ENCODE peak calls at places on chromosome 13, in seven cellular contexts. One of them, this sample, is unnamed. For H3K9me3, the result is how much of the 10 kb centered on the place peaks cover.

GRCh38 chr13:46385946-46386345 is 1.1 kb downstream of the RUBCNL start:
- DNase-seq in heart right ventricle: no peak
- DNase-seq in cardiac muscle cell: no peak
- DNase-seq in iPS DF 6.9: no peak
- DNase-seq in aorta: no peak
- DNase-seq in PC-3: no peak
- DNase-seq in astrocyte: no peak
- DNase-seq in this sample: no peak

GRCh38 chr13:41649659-41650058 is 192.3 kb downstream of the RGCC start:
- DNase-seq in heart right ventricle: no peak
- DNase-seq in cardiac muscle cell: peak
- DNase-seq in iPS DF 6.9: no peak
- DNase-seq in aorta: no peak
- DNase-seq in PC-3: peak
- DNase-seq in astrocyte: no peak
- DNase-seq in this sample: no peak

GRCh38 chr13:39273953-39274352 is 235.7 kb downstream of the NHLRC3 start:
- DNase-seq in heart right ventricle: no peak
- DNase-seq in cardiac muscle cell: peak
- DNase-seq in iPS DF 6.9: peak
- DNase-seq in aorta: no peak
- DNase-seq in PC-3: peak
- DNase-seq in astrocyte: no peak
- DNase-seq in this sample: no peak

GRCh38 chr13:22703601-22704209 is 477.1 kb upstream of the SGCG start:
- DNase-seq in heart right ventricle: no peak
- DNase-seq in cardiac muscle cell: no peak
- DNase-seq in iPS DF 6.9: no peak
- DNase-seq in aorta: no peak
- DNase-seq in PC-3: peak
- DNase-seq in astrocyte: no peak
- DNase-seq in this sample: no peak

GRCh38 chr13:49791753-49792549 is 531 bp downstream of the KPNA3 start:
- DNase-seq in heart right ventricle: peak
- DNase-seq in cardiac muscle cell: peak
- DNase-seq in iPS DF 6.9: no peak
- DNase-seq in aorta: peak
- DNase-seq in PC-3: peak
- DNase-seq in astrocyte: peak
- DNase-seq in this sample: peak

GRCh38 chr13:73876323-73876722 is 257.9 kb downstream of the KLF12 start:
- DNase-seq in heart right ventricle: no peak
- DNase-seq in cardiac muscle cell: no peak
- DNase-seq in iPS DF 6.9: no peak
- DNase-seq in aorta: no peak
- DNase-seq in PC-3: no peak
- DNase-seq in astrocyte: peak
- DNase-seq in this sample: no peak

GRCh38 chr13:114142640-114143490 is 10.4 kb upstream of the RASA3 start:
- DNase-seq in heart right ventricle: no peak
- DNase-seq in cardiac muscle cell: no peak
- DNase-seq in iPS DF 6.9: no peak
- DNase-seq in aorta: peak
- DNase-seq in PC-3: no peak
- DNase-seq in astrocyte: no peak
- DNase-seq in this sample: no peak

GRCh38 chr13:32947886-32948285 is 68.3 kb upstream of the KL start:
- DNase-seq in heart right ventricle: no peak
- DNase-seq in cardiac muscle cell: no peak
- DNase-seq in iPS DF 6.9: no peak
- DNase-seq in aorta: no peak
- DNase-seq in PC-3: no peak
- DNase-seq in astrocyte: no peak
- DNase-seq in this sample: no peak

GRCh38 chr13:99218969-99219368 is 18.3 kb downstream of the UBAC2 start:
- DNase-seq in heart right ventricle: no peak
- DNase-seq in cardiac muscle cell: no peak
- DNase-seq in iPS DF 6.9: no peak
- DNase-seq in aorta: no peak
- DNase-seq in PC-3: no peak
- DNase-seq in astrocyte: no peak
- DNase-seq in this sample: no peak

GRCh38 chr13:46639033-46639981 is 86.3 kb downstream of the LRCH1 start:
- DNase-seq in heart right ventricle: no peak
- DNase-seq in cardiac muscle cell: peak
- DNase-seq in iPS DF 6.9: no peak
- DNase-seq in aorta: no peak
- DNase-seq in PC-3: no peak
- DNase-seq in astrocyte: peak
- DNase-seq in this sample: no peak

GRCh38 chr13:107067381-107067780 is 499.4 kb upstream of the ARGLU1 start:
- DNase-seq in heart right ventricle: no peak
- DNase-seq in cardiac muscle cell: no peak
- DNase-seq in iPS DF 6.9: no peak
- DNase-seq in aorta: no peak
- DNase-seq in PC-3: no peak
- DNase-seq in astrocyte: no peak
- DNase-seq in this sample: no peak

GRCh38 chr13:24854311-24854710 is 90.3 kb downstream of the RNF17 start:
- DNase-seq in heart right ventricle: no peak
- DNase-seq in cardiac muscle cell: no peak
- DNase-seq in iPS DF 6.9: no peak
- DNase-seq in aorta: no peak
- DNase-seq in PC-3: no peak
- DNase-seq in astrocyte: no peak
- DNase-seq in this sample: no peak

GRCh38 chr13:97456047-97456446 is 22.1 kb downstream of the RAP2A start:
- DNase-seq in heart right ventricle: no peak
- DNase-seq in cardiac muscle cell: no peak
- DNase-seq in iPS DF 6.9: no peak
- DNase-seq in aorta: no peak
- DNase-seq in PC-3: no peak
- DNase-seq in astrocyte: no peak
- DNase-seq in this sample: no peak

GRCh38 chr13:44605275-44605674 is 29.1 kb upstream of the TSC22D1 start:
- DNase-seq in heart right ventricle: no peak
- DNase-seq in cardiac muscle cell: no peak
- DNase-seq in iPS DF 6.9: no peak
- DNase-seq in aorta: no peak
- DNase-seq in PC-3: no peak
- DNase-seq in astrocyte: no peak
- DNase-seq in this sample: no peak

GRCh38 chr13:28449826-28450773 is 44.8 kb downstream of the FLT1 start:
- DNase-seq in heart right ventricle: no peak
- DNase-seq in cardiac muscle cell: no peak
- DNase-seq in iPS DF 6.9: no peak
- DNase-seq in aorta: no peak
- DNase-seq in PC-3: peak
- DNase-seq in astrocyte: no peak
- DNase-seq in this sample: no peak

GRCh38 chr13:94329277-94329676 is 150.2 kb downstream of the DCT start:
- DNase-seq in heart right ventricle: peak
- DNase-seq in cardiac muscle cell: no peak
- DNase-seq in iPS DF 6.9: no peak
- DNase-seq in aorta: no peak
- DNase-seq in PC-3: no peak
- DNase-seq in astrocyte: peak
- DNase-seq in this sample: no peak

DNA sequence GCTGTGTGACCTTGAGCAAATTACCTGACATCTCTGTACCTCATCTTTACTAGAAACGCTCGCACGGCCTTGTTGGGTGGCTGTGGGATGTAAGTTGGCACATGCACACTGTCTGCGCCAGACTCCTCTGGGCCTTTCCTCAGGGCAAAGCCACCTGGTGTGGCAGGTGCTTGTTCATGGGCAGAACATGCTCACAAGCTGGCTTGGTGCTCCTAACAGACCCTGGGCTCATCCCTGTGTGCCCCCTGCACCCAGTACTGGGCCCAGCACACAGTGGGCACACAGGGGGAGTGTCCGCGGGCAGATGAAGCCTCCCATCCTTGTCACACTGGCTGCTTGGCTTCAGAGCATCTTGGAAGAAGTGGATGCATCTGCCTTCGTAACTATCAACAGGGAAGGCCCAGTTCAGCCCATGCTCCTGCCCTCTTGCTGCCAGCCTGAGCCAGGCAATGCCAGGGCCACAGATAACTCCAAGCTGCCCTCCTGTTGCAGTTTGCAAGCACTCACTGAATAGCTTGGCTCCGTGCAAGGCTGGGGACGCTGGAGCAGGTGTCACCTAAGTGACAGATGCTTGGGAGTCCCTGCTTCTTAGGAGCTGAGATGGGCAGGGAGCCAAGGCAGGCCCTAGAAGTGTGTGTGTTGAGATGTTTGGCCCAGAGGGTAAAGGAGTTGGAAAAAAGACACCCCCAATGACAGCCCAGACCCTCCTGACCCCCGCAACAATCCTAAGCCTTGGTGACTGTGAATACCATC is 123.9 kb downstream of the TUBA3C start:
- DNase-seq in heart right ventricle: no peak
- DNase-seq in cardiac muscle cell: no peak
- DNase-seq in iPS DF 6.9: no peak
- DNase-seq in aorta: peak
- DNase-seq in PC-3: no peak
- DNase-seq in astrocyte: no peak
- DNase-seq in this sample: peak
- H3K9me3 ChIP-seq in heart right ventricle: under half
- H3K9me3 ChIP-seq in cardiac muscle cell: under half
- H3K9me3 ChIP-seq in iPS DF 6.9: under half
- H3K9me3 ChIP-seq in aorta: under half
- H3K9me3 ChIP-seq in PC-3: under half
- H3K9me3 ChIP-seq in astrocyte: under half
- H3K9me3 ChIP-seq in this sample: under half

DNA sequence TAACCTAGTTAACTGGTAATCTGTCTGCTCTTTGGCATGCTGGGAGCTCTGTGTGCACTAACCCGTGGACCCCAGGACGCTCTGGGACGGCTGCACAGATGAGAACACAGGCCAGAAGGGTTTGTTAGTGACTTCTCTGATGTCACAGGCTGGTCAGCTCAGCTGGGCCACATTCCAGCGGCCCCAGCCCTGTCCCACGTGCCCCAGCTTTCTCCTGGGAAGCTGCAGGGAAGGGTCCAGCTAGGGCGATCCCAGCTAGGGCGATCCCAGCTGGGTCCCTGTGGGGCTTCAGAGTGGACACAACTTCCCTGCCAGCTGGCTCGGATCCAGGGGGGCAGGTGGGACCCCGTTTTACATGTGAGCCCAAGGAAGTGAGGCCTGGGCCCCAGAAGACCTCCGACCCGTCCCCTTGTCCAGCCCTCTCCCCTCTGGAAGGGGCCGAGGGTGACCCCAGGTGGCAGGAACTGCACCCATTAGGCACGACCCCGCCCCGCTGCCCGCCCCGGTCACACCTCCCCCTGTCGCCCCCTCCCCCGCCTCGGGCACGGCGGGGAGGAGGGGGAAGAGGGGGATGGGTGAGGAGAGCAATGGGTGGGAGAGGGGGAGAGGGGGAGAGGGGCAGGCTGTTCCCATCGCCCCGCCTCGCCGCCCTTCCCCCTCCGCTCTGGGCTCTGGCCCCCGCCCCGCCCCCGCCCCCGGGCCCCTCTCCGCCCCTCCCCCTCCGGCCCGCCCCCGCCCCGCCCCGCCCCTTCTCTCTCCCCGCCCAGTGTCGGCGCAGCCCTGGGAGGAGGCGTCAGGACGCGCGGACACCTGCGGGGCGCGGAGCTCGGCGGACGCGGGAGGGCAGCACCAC is 75.2 kb upstream of the MCF2L start:
- DNase-seq in heart right ventricle: no peak
- DNase-seq in cardiac muscle cell: peak
- DNase-seq in iPS DF 6.9: no peak
- DNase-seq in aorta: no peak
- DNase-seq in PC-3: peak
- DNase-seq in astrocyte: no peak
- DNase-seq in this sample: no peak
- H3K4me3 ChIP-seq in heart right ventricle: peak
- H3K4me3 ChIP-seq in cardiac muscle cell: peak
- H3K4me3 ChIP-seq in iPS DF 6.9: peak
- H3K4me3 ChIP-seq in aorta: peak
- H3K4me3 ChIP-seq in PC-3: peak
- H3K4me3 ChIP-seq in astrocyte: no peak
- H3K4me3 ChIP-seq in this sample: no peak

GRCh38 chr13:58950911-58951310 is 1212.8 kb downstream of the DIAPH3 start:
- DNase-seq in heart right ventricle: no peak
- DNase-seq in cardiac muscle cell: no peak
- DNase-seq in iPS DF 6.9: no peak
- DNase-seq in aorta: no peak
- DNase-seq in PC-3: no peak
- DNase-seq in astrocyte: no peak
- DNase-seq in this sample: no peak

GRCh38 chr13:58946274-58946673 is 1217.5 kb downstream of the DIAPH3 start:
- DNase-seq in heart right ventricle: no peak
- DNase-seq in cardiac muscle cell: no peak
- DNase-seq in iPS DF 6.9: no peak
- DNase-seq in aorta: no peak
- DNase-seq in PC-3: no peak
- DNase-seq in astrocyte: peak
- DNase-seq in this sample: no peak

GRCh38 chr13:58953638-58954037 is 1210.1 kb downstream of the DIAPH3 start:
- DNase-seq in heart right ventricle: no peak
- DNase-seq in cardiac muscle cell: no peak
- DNase-seq in iPS DF 6.9: no peak
- DNase-seq in aorta: no peak
- DNase-seq in PC-3: no peak
- DNase-seq in astrocyte: peak
- DNase-seq in this sample: no peak

GRCh38 chr13:58949646-58950045 is 1214.1 kb downstream of the DIAPH3 start:
- DNase-seq in heart right ventricle: no peak
- DNase-seq in cardiac muscle cell: no peak
- DNase-seq in iPS DF 6.9: no peak
- DNase-seq in aorta: no peak
- DNase-seq in PC-3: no peak
- DNase-seq in astrocyte: no peak
- DNase-seq in this sample: no peak
- H3K9me3 ChIP-seq in heart right ventricle: under half
- H3K9me3 ChIP-seq in cardiac muscle cell: under half
- H3K9me3 ChIP-seq in iPS DF 6.9: under half
- H3K9me3 ChIP-seq in aorta: under half
- H3K9me3 ChIP-seq in PC-3: under half
- H3K9me3 ChIP-seq in astrocyte: under half
- H3K9me3 ChIP-seq in this sample: under half

GRCh38 chr13:35388979-35389378 is 87.5 kb downstream of the MAB21L1 start:
- DNase-seq in heart right ventricle: no peak
- DNase-seq in cardiac muscle cell: no peak
- DNase-seq in iPS DF 6.9: no peak
- DNase-seq in aorta: no peak
- DNase-seq in PC-3: no peak
- DNase-seq in astrocyte: peak
- DNase-seq in this sample: no peak

GRCh38 chr13:35389535-35389934 is 87.0 kb downstream of the MAB21L1 start:
- DNase-seq in heart right ventricle: no peak
- DNase-seq in cardiac muscle cell: no peak
- DNase-seq in iPS DF 6.9: no peak
- DNase-seq in aorta: no peak
- DNase-seq in PC-3: no peak
- DNase-seq in astrocyte: no peak
- DNase-seq in this sample: no peak

GRCh38 chr13:35393886-35394285 is 82.6 kb downstream of the MAB21L1 start:
- DNase-seq in heart right ventricle: no peak
- DNase-seq in cardiac muscle cell: no peak
- DNase-seq in iPS DF 6.9: no peak
- DNase-seq in aorta: no peak
- DNase-seq in PC-3: no peak
- DNase-seq in astrocyte: no peak
- DNase-seq in this sample: no peak

GRCh38 chr13:35392768-35393167 is 83.7 kb downstream of the MAB21L1 start:
- DNase-seq in heart right ventricle: no peak
- DNase-seq in cardiac muscle cell: no peak
- DNase-seq in iPS DF 6.9: no peak
- DNase-seq in aorta: no peak
- DNase-seq in PC-3: no peak
- DNase-seq in astrocyte: no peak
- DNase-seq in this sample: no peak

GRCh38 chr13:35388456-35388855 is 88.0 kb downstream of the MAB21L1 start:
- DNase-seq in heart right ventricle: no peak
- DNase-seq in cardiac muscle cell: no peak
- DNase-seq in iPS DF 6.9: no peak
- DNase-seq in aorta: no peak
- DNase-seq in PC-3: no peak
- DNase-seq in astrocyte: no peak
- DNase-seq in this sample: no peak
- H3K4me3 ChIP-seq in heart right ventricle: no peak
- H3K4me3 ChIP-seq in cardiac muscle cell: no peak
- H3K4me3 ChIP-seq in iPS DF 6.9: no peak
- H3K4me3 ChIP-seq in aorta: peak
- H3K4me3 ChIP-seq in PC-3: no peak
- H3K4me3 ChIP-seq in astrocyte: no peak
- H3K4me3 ChIP-seq in this sample: no peak

This sample was measured in lung.